ENCODE peak calls at places on chromosomes 1 and 21, in seven cellular contexts. G is endodermal cell; R is activated CD4-positive, alpha-beta T cell treated with anti-CD3 and anti-CD28 coated beads, Interleukin-2, amount 10 ng/mL, durations not matched to agents 7 days and 5 days; A is head of caudate nucleus; U is activated B cell treated with CpG ODN at 0.5 μM for 24 hours; I is progenitor cell of endocrine pancreas; J is fibroblast of gingiva. W is an unnamed sample.
A peak's percentile ranks its signal among the peaks of the same experiment; 100 is the strongest.

GRCh38 chr21:36560933-36561575 is 81.1 kb upstream of the CLDN14 start:
- DNase-seq in G (no peak), R (no peak), A (no peak), U (no peak), I (no peak), J (no peak), W (no peak)

GRCh38 chr1:21781971-21782867 is 730 bp downstream of the USP48 start:
- DNase-seq in G (peak; percentile 82), R (peak; percentile 57), A (peak; percentile 83), U (no peak), I (no peak), J (peak; percentile 55), W (peak; percentile 83)

GRCh38 chr1:203751051-203751450 is 13.9 kb upstream of the LAX1 start:
- DNase-seq in G (no peak), R (no peak), A (no peak), U (no peak), I (no peak), J (no peak), W (no peak)

GRCh38 chr1:231926340-231926739 is 299.8 kb downstream of the DISC1 start:
- DNase-seq in G (no peak), R (no peak), A (no peak), U (no peak), I (no peak), J (peak; percentile 11), W (no peak)

GRCh38 chr1:206445861-206446495 is 24.3 kb upstream of the IKBKE start:
- DNase-seq in G (no peak), R (no peak), A (no peak), U (no peak), I (no peak), J (no peak), W (no peak)

GRCh38 chr1:213055767-213056166 is 4.7 kb downstream of the RPS6KC1 start:
- DNase-seq in G (no peak), R (no peak), A (no peak), U (no peak), I (no peak), J (no peak), W (no peak)

GRCh38 chr1:245790441-245790840 is 635.7 kb downstream of the KIF26B start:
- DNase-seq in G (no peak), R (no peak), A (no peak), U (no peak), I (no peak), J (no peak), W (no peak)

GRCh38 chr1:99943238-99943794 is 26.5 kb upstream of the SLC35A3 start:
- DNase-seq in G (no peak), R (no peak), A (no peak), U (no peak), I (no peak), J (peak; percentile 95), W (peak; percentile 70)

GRCh38 chr1:95396557-95396956 is 162.5 kb downstream of the RWDD3 start:
- DNase-seq in G (no peak), R (no peak), A (no peak), U (no peak), I (no peak), J (no peak), W (no peak)

GRCh38 chr1:154819628-154820590 is 50.2 kb downstream of the KCNN3 start:
- DNase-seq in G (peak; percentile 88), R (peak; percentile 16), A (no peak), U (no peak), I (peak; percentile 25), J (no peak), W (peak; percentile 64)

GRCh38 chr1:182394055-182394775 is 2.6 kb upstream of the GLUL start:
- DNase-seq in G (peak; percentile 25), R (no peak), A (peak; percentile 49), U (no peak), I (no peak), J (no peak), W (no peak)

GRCh38 chr1:29304025-29304684 is 67.8 kb downstream of the PTPRU start:
- DNase-seq in G (no peak), R (no peak), A (no peak), U (no peak), I (no peak), J (no peak), W (no peak)

GRCh38 chr1:93556291-93556690 is 108.4 kb downstream of the FNBP1L start:
- DNase-seq in G (no peak), R (no peak), A (no peak), U (no peak), I (no peak), J (no peak), W (no peak)

GRCh38 chr1:244113532-244114320 is 62.6 kb downstream of the ZBTB18 start:
- DNase-seq in G (no peak), R (no peak), A (no peak), U (no peak), I (no peak), J (no peak), W (peak; percentile 31)

GRCh38 chr1:113073457-113073950 is 506 bp downstream of the LRIG2 start:
- DNase-seq in G (peak; percentile 88), R (no peak), A (no peak), U (no peak), I (peak; percentile 66), J (peak; percentile 57), W (peak; percentile 91)